ENCODE peak calls at places on chromosome 14, in seven cellular contexts. Z, W, S, J, X, C and E are unnamed samples.

GRCh38 chr14:99829450-99829849 is 36.2 kb downstream of the EML1 start:
- DNase-seq in S (no peak), Z (no peak), W (no peak), C (no peak), X (no peak), J (no peak), E (no peak)

GRCh38 chr14:83255727-83256090 is 1722.1 kb upstream of the SEL1L start:
- DNase-seq in Z (no peak), W (no peak), X (no peak), J (no peak), S (no peak), C (no peak), E (no peak)

GRCh38 chr14:35701531-35701930 is 107.6 kb downstream of the RALGAPA1 start:
- DNase-seq in S (no peak), W (no peak), Z (no peak), J (no peak), X (no peak), C (no peak), E (no peak)

GRCh38 chr14:51922624-51923023 is 62.2 kb downstream of the GNG2 start:
- DNase-seq in S (no peak), X (no peak), C (no peak), W (no peak), Z (no peak), J (no peak), E (no peak)

GRCh38 chr14:61561144-61561543 is 134.2 kb upstream of the HIF1A start:
- DNase-seq in W (peak), X (no peak), J (no peak), Z (no peak), S (no peak), C (no peak), E (no peak)

GRCh38 chr14:52919971-52920370 is 30.9 kb downstream of the FERMT2 start:
- DNase-seq in X (no peak), W (no peak), S (no peak), Z (peak), C (no peak), J (no peak), E (no peak)

GRCh38 chr14:20782280-20782890 is 1.3 kb downstream of the RNASE6 start:
- DNase-seq in W (no peak), Z (no peak), S (no peak), C (no peak), J (no peak), X (no peak), E (no peak)

GRCh38 chr14:25570483-25570882 is 520.5 kb upstream of the STXBP6 start:
- DNase-seq in Z (no peak), J (no peak), C (no peak), X (no peak), S (no peak), W (no peak), E (no peak)

GRCh38 chr14:65095633-65096205 is 6.6 kb downstream of the MAX start:
- DNase-seq in S (peak), C (no peak), J (no peak), Z (peak), X (no peak), W (no peak), E (peak)

GRCh38 chr14:53148612-53149202 is 4.4 kb downstream of the DDHD1 start:
- DNase-seq in X (no peak), Z (no peak), W (no peak), S (no peak), C (no peak), J (no peak), E (no peak)

GRCh38 chr14:35285168-35285990 is 6.8 kb upstream of the PSMA6 start:
- DNase-seq in Z (no peak), W (no peak), S (no peak), J (no peak), C (peak), X (no peak), E (no peak)

GRCh38 chr14:85342858-85343607 is 186.9 kb upstream of the FLRT2 start:
- DNase-seq in C (no peak), Z (no peak), X (no peak), S (no peak), J (no peak), W (no peak), E (no peak)

GRCh38 chr14:49971156-49972141 is 78.6 kb downstream of the ARF6 start:
- DNase-seq in W (no peak), X (no peak), S (peak), Z (no peak), C (peak), J (no peak), E (no peak)

GRCh38 chr14:24411468-24412454 is 13.0 kb downstream of the NYNRIN start:
- DNase-seq in X (no peak), W (peak), Z (peak), C (no peak), S (no peak), J (no peak), E (peak)

GRCh38 chr14:34220921-34221320 is 241.1 kb downstream of the SPTSSA start:
- DNase-seq in Z (no peak), W (no peak), J (no peak), S (no peak), X (no peak), C (peak), E (no peak)

GRCh38 chr14:90140298-90140955 is 78.6 kb downstream of the KCNK13 start:
- DNase-seq in Z (no peak), X (no peak), J (no peak), S (no peak), C (no peak), W (no peak), E (no peak)

GRCh38 chr14:63717704-63718103 is 10.2 kb downstream of the SGPP1 start:
- DNase-seq in Z (no peak), X (no peak), W (no peak), J (no peak), C (peak), S (no peak), E (no peak)

GRCh38 chr14:97408937-97409860 is 612.0 kb downstream of the VRK1 start:
- DNase-seq in Z (no peak), S (no peak), C (peak), W (no peak), J (no peak), X (no peak), E (no peak)

GRCh38 chr14:26841920-26842741 is 244.3 kb upstream of the NOVA1 start:
- DNase-seq in X (no peak), C (no peak), Z (peak), S (peak), W (peak), J (no peak), E (peak)

GRCh38 chr14:29908652-29909577 is 18.7 kb downstream of the PRKD1 start:
- DNase-seq in C (no peak), X (no peak), Z (no peak), S (no peak), J (no peak), W (no peak), E (no peak)

GRCh38 chr14:78278464-78278863 is 108.3 kb downstream of the NRXN3 start:
- DNase-seq in Z (no peak), X (no peak), C (no peak), S (no peak), W (no peak), J (no peak), E (no peak)

GRCh38 chr14:74763803-74764531 is 851 bp downstream of the YLPM1 start:
- DNase-seq in Z (no peak), C (no peak), S (peak), J (no peak), W (no peak), X (no peak), E (peak)

GRCh38 chr14:24556756-24557155 is 19.3 kb downstream of the CTSG start:
- DNase-seq in X (no peak), W (no peak), J (no peak), S (no peak), Z (no peak), C (peak), E (no peak)

GRCh38 chr14:67722293-67722692 is 20.6 kb downstream of the RDH12 start:
- DNase-seq in Z (no peak), X (no peak), S (peak), J (no peak), W (no peak), C (no peak), E (peak)

GRCh38 chr14:36520601-36521525 is 831 bp upstream of the NKX2-1 start:
- DNase-seq in C (no peak), X (peak), Z (no peak), W (peak), S (peak), J (no peak), E (peak)

GRCh38 chr14:61321385-61322010 is at the start of gene PRKCH:
- DNase-seq in W (peak), X (peak), S (peak), J (no peak), C (peak), Z (no peak), E (peak)

GRCh38 chr14:92625213-92625612 is 111.6 kb downstream of the RIN3 start:
- DNase-seq in J (no peak), Z (peak), C (no peak), W (peak), S (no peak), X (no peak), E (no peak)

GRCh38 chr14:99124482-99125104 is 147.4 kb downstream of the BCL11B start:
- DNase-seq in J (no peak), C (no peak), X (no peak), W (no peak), S (no peak), Z (no peak), E (no peak)

GRCh38 chr14:30610719-30611388 is 11.3 kb upstream of the SCFD1 start:
- DNase-seq in X (peak), W (peak), J (no peak), S (peak), C (no peak), Z (no peak), E (peak)

GRCh38 chr14:96304956-96305355 is 48.9 kb downstream of the BDKRB1 start:
- DNase-seq in J (no peak), S (no peak), Z (no peak), C (no peak), X (no peak), W (no peak), E (no peak)

GRCh38 chr14:24080888-24081738 is 9.8 kb downstream of the CPNE6 start:
- DNase-seq in X (peak), J (no peak), Z (no peak), C (peak), S (peak), W (peak), E (no peak)

GRCh38 chr14:53180272-53181221 is 27.4 kb upstream of the DDHD1 start:
- DNase-seq in X (no peak), Z (peak), J (no peak), S (peak), W (no peak), C (no peak), E (no peak)

GRCh38 chr14:26286806-26287205 is 311.0 kb downstream of the NOVA1 start:
- DNase-seq in Z (no peak), J (no peak), X (no peak), S (no peak), C (no peak), W (no peak), E (no peak)

GRCh38 chr14:61549425-61549824 is 145.9 kb upstream of the HIF1A start:
- DNase-seq in W (no peak), X (no peak), Z (no peak), J (no peak), S (no peak), C (no peak), E (no peak)

GRCh38 chr14:79186523-79186922 is 1016.4 kb downstream of the NRXN3 start:
- DNase-seq in J (no peak), W (no peak), X (no peak), C (no peak), Z (no peak), S (no peak), E (no peak)

GRCh38 chr14:93733646-93734045 is 54.6 kb downstream of the PRIMA1 start:
- DNase-seq in Z (no peak), S (no peak), X (no peak), J (no peak), C (no peak), W (no peak), E (no peak)

GRCh38 chr14:93734086-93734822 is 54.0 kb downstream of the PRIMA1 start:
- DNase-seq in J (no peak), X (no peak), S (no peak), C (no peak), Z (no peak), W (no peak), E (no peak)

GRCh38 chr14:93737574-93737973 is 50.7 kb downstream of the PRIMA1 start:
- DNase-seq in X (no peak), C (no peak), W (no peak), J (no peak), Z (no peak), S (no peak), E (no peak)

GRCh38 chr14:93734961-93735360 is 53.3 kb downstream of the PRIMA1 start:
- DNase-seq in Z (no peak), C (no peak), W (no peak), S (no peak), X (no peak), J (no peak), E (no peak)

DNA sequence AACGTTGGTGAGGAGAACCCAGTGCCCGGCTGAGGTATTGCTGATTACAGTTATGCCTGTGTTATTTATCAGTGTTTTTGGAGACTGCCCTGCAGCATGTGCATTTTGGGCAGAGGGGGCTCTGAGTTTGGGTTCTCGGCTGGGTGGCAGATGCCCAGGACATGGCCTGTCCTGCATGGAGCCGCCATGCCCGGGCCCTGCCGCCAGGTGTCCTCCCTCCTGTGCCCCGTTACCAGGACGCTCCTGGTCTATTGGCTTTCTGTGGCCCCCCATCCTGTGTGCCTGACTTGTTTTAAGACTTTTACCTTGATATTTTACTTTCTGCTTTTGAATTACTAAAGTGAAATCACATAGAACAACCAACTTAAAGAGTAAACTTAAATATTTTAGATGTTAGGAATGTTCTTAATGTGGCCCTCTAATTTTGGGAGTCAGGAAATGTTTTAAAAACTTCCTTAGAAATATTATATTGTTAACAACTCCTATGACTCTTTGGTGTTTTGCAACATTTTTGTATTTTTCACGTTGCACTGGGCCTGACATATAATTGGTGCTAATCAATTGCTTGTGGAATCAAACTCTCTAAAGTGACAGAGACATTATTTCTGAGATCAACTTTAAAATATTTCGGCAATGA is 51.8 kb downstream of the PRIMA1 start:
- DNase-seq in C (no peak), S (no peak), J (no peak), Z (no peak), X (no peak), W (peak), E (no peak)
- TF ChIP-seq CTCF in C (peak), S (peak), J (peak), Z (peak), X (peak), W (peak), E (no peak)

DNA sequence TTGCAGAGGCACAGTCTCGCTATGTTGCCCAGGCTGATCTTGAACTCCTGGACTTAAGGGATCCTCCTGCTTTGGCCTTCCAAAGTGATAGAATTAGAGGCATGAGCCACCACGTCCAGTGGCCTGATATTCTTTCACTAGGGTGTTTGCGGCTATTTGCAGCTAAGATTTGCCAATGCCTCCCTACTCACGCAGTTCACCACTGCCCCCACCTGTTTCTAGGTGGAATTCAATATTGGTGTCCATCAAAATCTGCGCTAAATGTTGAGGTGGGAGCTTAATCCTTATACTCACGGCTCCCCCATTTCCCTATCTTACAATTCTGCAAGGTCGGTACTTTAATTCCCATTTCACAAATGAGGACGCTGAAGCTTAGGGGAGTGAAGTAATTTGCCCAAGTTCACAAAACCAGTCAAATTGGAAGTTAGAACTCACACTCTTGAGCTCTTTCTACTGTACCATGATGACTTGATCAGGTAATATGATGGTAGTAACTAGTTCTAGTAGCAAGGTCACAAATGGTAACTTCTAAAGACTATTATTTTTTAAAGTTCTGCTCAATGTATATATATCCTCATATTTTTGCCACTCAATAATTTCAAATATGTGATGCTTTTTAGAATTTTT is 22.1 kb upstream of the LRRC9 start:
- DNase-seq in J (no peak), Z (no peak), W (peak), S (peak), X (no peak), C (no peak), E (peak)
- TF ChIP-seq CTCF in J (peak), Z (peak), W (peak), S (peak), X (peak), C (peak), E (peak)

DNA sequence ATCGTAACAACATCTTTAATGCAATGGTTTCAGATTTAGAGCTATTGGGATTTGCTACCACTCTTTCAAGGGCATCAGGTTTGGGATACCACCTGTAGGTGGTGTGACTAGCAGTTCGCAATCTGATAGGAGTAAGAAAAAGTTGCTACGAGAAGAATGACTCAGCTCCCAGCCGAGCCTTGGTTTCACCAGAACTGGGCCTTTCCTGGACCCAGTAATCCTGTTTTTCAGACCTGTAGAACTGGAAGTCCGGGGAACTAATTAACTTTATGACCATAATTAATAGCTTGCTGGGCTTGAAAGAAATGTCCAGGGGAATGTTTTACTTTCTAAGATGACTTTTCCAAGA is 770 bp downstream of the ABHD4 start:
- DNase-seq in S (peak), W (peak), X (no peak), C (peak), J (no peak), Z (no peak), E (peak)
- TF ChIP-seq CTCF in S (no peak), W (peak), X (peak), C (peak), J (peak), Z (peak), E (peak)

GRCh38 chr14:54902521-54903420 is at the start of gene GCH1:
- DNase-seq in Z (no peak), X (peak), C (peak), W (peak), S (peak), J (no peak), E (peak)
- TF ChIP-seq CTCF in Z (peak), X (peak), C (peak), W (peak), S (peak), J (peak), E (peak)

DNA sequence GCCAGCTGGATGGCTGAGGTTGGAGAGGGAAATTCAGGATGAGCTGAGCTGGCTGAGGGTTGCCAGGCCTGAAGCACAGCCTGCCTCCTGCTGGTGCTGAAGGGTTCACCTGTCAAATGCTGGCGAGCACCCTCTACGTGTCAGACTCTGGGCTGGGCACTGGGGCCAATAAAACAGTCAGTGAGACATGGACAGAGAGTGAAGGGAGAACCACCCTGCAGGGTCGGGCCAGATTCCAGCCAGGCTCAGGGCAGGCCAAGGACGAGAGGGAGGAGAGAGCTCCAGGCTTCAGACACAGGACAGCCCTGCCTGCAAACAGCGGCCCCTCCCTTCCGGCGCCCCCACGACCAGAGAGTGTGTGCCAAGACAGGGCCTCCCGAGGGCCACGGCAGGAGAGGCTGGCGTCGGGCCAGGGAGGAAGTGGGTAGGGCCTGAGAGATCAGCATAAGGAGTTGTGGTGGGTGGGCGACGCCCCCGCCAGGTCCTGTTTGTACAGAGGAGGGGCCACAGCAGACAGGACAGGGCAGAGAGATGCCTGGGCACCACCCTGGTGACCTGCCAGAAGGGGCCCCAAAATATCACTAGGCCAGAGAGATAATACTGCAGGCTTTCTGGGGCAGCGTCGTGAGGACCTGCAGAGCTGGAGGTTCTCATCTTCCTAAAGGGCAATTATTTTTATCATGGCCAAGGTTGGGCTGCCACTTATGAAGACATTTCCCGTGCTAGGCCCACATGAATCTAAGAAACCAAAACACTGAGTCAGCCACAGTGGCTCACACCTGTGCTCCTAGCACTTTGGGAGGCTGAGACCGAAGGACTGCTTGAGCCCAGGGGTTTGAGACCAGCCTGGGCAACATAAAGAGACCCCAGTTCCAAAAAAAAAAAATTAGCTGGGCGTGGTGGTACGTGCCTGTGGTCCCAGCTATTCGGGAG is 73.1 kb upstream of the GPR68 start:
- DNase-seq in S (peak), X (peak), Z (no peak), W (no peak), J (no peak), C (peak), E (peak)
- TF ChIP-seq CTCF in S (peak), X (peak), Z (peak), W (no peak), J (peak), C (peak), E (no peak)

GRCh38 chr14:58071341-58071740 is 80.7 kb downstream of the ARMH4 start:
- DNase-seq in S (no peak), X (no peak), J (no peak), C (no peak), W (no peak), Z (no peak), E (peak)
- TF ChIP-seq CTCF in S (no peak), X (no peak), J (no peak), C (no peak), W (no peak), Z (no peak), E (no peak)

GRCh38 chr14:93648440-93649168 is 139.7 kb downstream of the PRIMA1 start:
- DNase-seq in Z (no peak), J (no peak), C (no peak), S (no peak), W (peak), X (no peak), E (no peak)
- TF ChIP-seq CTCF in Z (no peak), J (peak), C (no peak), S (no peak), W (no peak), X (no peak), E (no peak)

GRCh38 chr14:68840454-68840853 is 47.6 kb upstream of the ZFP36L1 start:
- DNase-seq in J (no peak), W (no peak), C (peak), Z (no peak), X (no peak), S (no peak), E (no peak)

GRCh38 chr14:68841030-68841809 is 48.4 kb upstream of the ZFP36L1 start:
- DNase-seq in J (no peak), S (no peak), C (no peak), Z (no peak), X (no peak), W (no peak), E (no peak)

GRCh38 chr14:68834816-68835215 is 41.9 kb upstream of the ZFP36L1 start:
- DNase-seq in X (no peak), Z (no peak), C (no peak), S (no peak), W (no peak), J (no peak), E (no peak)

GRCh38 chr14:68836093-68836492 is 43.2 kb upstream of the ZFP36L1 start:
- DNase-seq in Z (no peak), W (no peak), S (no peak), X (no peak), J (no peak), C (no peak), E (no peak)
- TF ChIP-seq CTCF in Z (no peak), W (no peak), S (no peak), X (no peak), J (no peak), C (no peak), E (no peak)